ENCODE peak calls at places on chromosomes 6 and 20, in five cellular contexts. K is IMR-90, X is mesenchymal stem cell, M is H9, G is H1. Q is an unnamed sample.

GRCh38 chr6:33758807-33759206 is 12.1 kb upstream of the IP6K3 start:
- DNase-seq in K (peak; percentile 53), X (peak; percentile 40), M (no peak), G (no peak), Q (no peak)

GRCh38 chr6:26215200-26216014 is 128.2 kb downstream of the HFE start:
- DNase-seq in K (peak; percentile 36), X (peak; percentile 59), M (no peak), G (no peak), Q (no peak)

GRCh38 chr6:6694368-6694780 is 105.9 kb downstream of the LY86 start:
- DNase-seq in K (no peak), X (no peak), M (peak; percentile 75), G (no peak), Q (no peak)

GRCh38 chr20:49608752-49609670 is 41.1 kb upstream of the PTGIS start:
- DNase-seq in K (no peak), X (peak; percentile 37), M (peak; percentile 83), G (peak; percentile 49), Q (peak; percentile 59)

GRCh38 chr6:7150381-7151064 is 42.8 kb downstream of the RREB1 start:
- DNase-seq in K (no peak), X (no peak), M (peak; percentile 77), G (no peak), Q (no peak)

GRCh38 chr6:144379356-144379755 is 94.2 kb downstream of the UTRN start:
- DNase-seq in K (peak; percentile 71), X (peak; percentile 57), M (no peak), G (no peak), Q (no peak)

GRCh38 chr20:12924126-12924525 is 84.6 kb upstream of the SPTLC3 start:
- DNase-seq in K (no peak), X (no peak), M (no peak), G (no peak), Q (peak; percentile 4)

GRCh38 chr6:15901141-15902115 is 227.5 kb upstream of the MYLIP start:
- DNase-seq in K (no peak), X (peak; percentile 26), M (no peak), G (no peak), Q (no peak)

GRCh38 chr6:36798852-36799251 is 40.4 kb downstream of the CPNE5 start:
- DNase-seq in K (no peak), X (no peak), M (no peak), G (no peak), Q (no peak)

GRCh38 chr6:137775192-137775591 is 91.9 kb upstream of the TNFAIP3 start:
- DNase-seq in K (no peak), X (no peak), M (no peak), G (no peak), Q (no peak)
- H3K4me1 ChIP-seq in K (peaks cover 12% of the 10 kb centered on the region), X (no peaks in the 10 kb centered on the region), M (no peaks in the 10 kb centered on the region), G (no peaks in the 10 kb centered on the region), Q (no peaks in the 10 kb centered on the region)

DNA sequence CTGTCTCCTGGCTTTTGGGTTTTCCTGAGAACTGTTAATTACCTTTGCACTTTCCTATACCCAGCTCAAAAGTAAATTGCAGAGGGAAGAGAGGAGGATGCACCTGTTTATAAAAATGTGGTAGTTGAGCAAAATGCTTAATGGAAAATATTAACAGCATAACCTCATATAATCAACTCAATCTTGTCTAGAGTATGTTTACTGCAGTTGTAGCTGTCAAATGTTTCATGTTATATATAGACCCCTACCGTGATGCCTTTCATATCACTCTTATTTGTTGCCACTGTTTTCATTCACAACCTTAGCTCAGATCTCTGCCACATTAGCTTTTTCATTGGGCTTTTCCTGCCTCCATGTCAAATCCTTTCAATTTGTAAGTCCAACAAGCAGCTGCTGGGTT is 36.0 kb downstream of the ANKRD6 start:
- DNase-seq in K (no peak), X (no peak), M (no peak), G (no peak), Q (no peak)
- H4K91ac ChIP-seq in K (no peak overlapping the region), X (no peak overlapping the region), M (no peak overlapping the region), G (no peak overlapping the region), Q (no peak overlapping the region)

DNA sequence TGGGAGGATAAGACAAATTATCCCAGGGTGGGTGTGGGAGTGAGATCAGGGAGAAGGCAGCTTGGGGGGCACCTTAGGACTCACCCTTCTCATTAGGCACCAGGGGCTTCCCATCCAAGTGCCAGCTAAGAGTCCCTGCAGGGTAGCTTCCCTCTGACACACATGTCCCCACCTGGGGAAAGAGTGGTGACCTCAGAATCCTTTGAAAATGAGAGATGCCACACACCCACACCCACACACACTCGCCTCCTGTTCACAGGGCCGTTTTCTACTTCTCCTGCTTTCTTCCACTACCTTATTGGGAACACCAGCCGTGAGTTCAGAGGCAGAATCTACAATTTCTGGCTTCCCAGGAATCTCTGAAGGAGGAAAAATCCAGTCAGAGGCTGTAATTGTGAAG is 1.0 kb downstream of the AGER start:
- DNase-seq in K (no peak), X (no peak), M (no peak), G (no peak), Q (no peak)
- H3K4me1 ChIP-seq in K (no peaks in the 10 kb centered on the region), X (peaks cover 21% of the 10 kb centered on the region), M (no peaks in the 10 kb centered on the region), G (no peaks in the 10 kb centered on the region), Q (peaks cover 2% of the 10 kb centered on the region)

GRCh38 chr6:122789862-122790739 is 1.0 kb downstream of the SMPDL3A start:
- DNase-seq in K (peak; percentile 30), X (peak; percentile 62), M (peak; percentile 51), G (no peak), Q (no peak)

GRCh38 chr6:122789078-122789861 is at the start of gene SMPDL3A:
- DNase-seq in K (peak; percentile 97), X (peak; percentile 92), M (peak; percentile 83), G (peak; percentile 44), Q (peak; percentile 73)

GRCh38 chr6:122790740-122791679 is 2.0 kb downstream of the SMPDL3A start:
- DNase-seq in K (peak; percentile 13), X (peak; percentile 71), M (no peak), G (no peak), Q (no peak)

GRCh38 chr6:122788663-122789062 is 395 bp upstream of the SMPDL3A start:
- DNase-seq in K (no peak), X (no peak), M (no peak), G (no peak), Q (no peak)

GRCh38 chr6:122788208-122788607 is 850 bp upstream of the SMPDL3A start:
- DNase-seq in K (no peak), X (no peak), M (no peak), G (no peak), Q (no peak)
- H4K91ac ChIP-seq in K (no peak overlapping the region), X (no peak overlapping the region), M (no peak overlapping the region), G (no peak overlapping the region), Q (no peak overlapping the region)

DNA sequence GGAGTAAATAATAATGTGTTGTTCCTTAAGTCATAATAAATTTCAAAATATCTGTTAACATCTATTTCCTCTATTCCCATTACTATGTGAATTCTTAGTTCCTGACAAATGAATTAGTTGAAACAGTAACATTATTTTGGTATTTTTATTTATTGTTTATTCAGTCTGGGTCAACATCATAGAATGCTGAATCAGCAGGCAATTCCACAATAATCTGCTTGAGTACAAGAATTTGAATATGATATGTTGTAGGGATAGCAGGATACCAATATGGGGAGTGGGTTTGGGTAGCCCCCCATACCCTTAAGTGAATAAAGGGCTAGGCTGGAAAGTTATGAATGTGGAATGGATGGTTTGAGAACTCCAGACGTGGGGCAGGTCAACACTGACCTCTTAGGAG is 373.2 kb upstream of the CHD6 start:
- DNase-seq in K (no peak), X (no peak), M (no peak), G (no peak), Q (no peak)
- H3K4me1 ChIP-seq in K (no peaks in the 10 kb centered on the region), X (no peaks in the 10 kb centered on the region), M (no peaks in the 10 kb centered on the region), G (no peaks in the 10 kb centered on the region), Q (no peaks in the 10 kb centered on the region)

DNA sequence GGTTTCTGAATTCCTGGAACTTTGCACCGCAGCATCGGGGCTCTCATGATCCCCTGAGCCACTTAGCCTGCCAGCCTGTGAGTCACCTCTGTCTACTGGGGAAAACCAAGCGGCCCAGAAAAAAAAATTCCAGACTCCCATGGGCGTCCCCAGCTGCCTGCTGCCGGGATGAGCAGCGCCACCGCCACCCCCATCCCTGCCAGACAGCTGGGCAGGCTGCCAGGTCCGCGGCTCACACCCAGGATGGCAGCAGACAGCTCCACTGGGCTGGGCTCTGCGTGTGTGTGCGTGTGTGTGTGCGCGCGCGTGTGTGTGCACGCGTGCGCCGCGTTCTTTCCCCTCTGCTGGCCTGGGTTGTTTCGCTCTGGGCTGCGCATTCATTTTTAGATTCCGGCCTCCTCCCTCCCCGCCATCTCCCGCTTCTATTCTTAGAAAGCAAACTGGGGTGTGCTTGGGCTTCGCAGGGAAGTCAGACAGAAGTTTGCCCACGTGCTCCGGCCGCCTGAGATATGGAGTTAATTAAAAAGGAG is 38.9 kb upstream of the PMEPA1 start:
- DNase-seq in K (peak; percentile 50), X (peak; percentile 13), M (no peak), G (no peak), Q (peak; percentile 6)
- H4K91ac ChIP-seq in K (no peak overlapping the region), X (no peak overlapping the region), M (no peak overlapping the region), G (no peak overlapping the region), Q (no peak overlapping the region)

DNA sequence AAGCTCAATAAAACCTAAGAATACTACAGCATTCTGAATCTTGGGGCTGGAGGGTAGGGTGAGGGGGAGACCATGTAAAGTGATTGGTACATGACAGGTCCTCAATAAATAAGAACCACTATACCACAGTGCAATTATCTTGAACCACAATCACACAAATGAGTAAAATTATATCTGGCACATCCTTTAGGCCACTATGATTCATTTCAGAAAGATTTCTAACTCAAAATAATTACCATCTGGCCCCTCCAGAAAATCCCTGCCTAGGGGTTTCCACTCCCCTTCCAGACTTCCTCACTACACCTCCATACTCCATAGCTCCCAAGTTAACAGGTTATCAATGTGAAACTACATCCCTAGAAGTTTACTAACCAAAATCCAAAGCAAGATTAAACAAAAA is 19.7 kb downstream of the AKIRIN2 start:
- DNase-seq in K (no peak), X (no peak), M (no peak), G (no peak), Q (no peak)
- H3K4me1 ChIP-seq in K (peaks cover 11% of the 10 kb centered on the region), X (peaks cover 3% of the 10 kb centered on the region), M (no peaks in the 10 kb centered on the region), G (no peaks in the 10 kb centered on the region), Q (no peaks in the 10 kb centered on the region)

GRCh38 chr20:23640018-23640872 is 2.5 kb upstream of the CST3 start:
- DNase-seq in K (no peak), X (no peak), M (no peak), G (no peak), Q (no peak)
- H4K91ac ChIP-seq in K (no peak overlapping the region), X (peak overlapping the region; percentile 86), M (no peak overlapping the region), G (peak overlapping the region; percentile 86), Q (peak overlapping the region; percentile 85)

DNA sequence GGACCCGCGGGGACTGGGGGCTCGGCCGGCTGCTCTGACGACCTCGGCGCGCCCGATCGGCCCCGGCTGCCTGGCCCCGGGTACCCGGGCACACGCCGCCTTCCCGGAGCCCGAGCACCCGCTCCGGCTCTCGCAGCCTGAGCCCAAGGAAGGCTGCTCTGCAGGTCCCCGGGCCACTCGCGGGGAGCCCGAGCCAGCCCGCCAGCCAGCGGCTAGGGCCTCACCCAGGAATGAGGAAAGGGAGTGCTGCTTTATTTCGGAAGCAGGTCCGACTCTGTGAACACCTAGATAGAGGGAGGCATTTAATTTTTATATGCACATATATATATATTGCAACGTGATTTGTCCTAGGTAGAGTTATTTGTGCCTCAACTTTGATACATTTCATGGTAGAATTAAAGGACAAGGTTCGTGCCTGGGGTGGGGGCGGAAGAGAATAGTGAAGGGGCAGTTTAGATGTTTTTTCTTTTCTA is 15.5 kb downstream of the FOXA2 start:
- DNase-seq in K (no peak), X (no peak), M (no peak), G (no peak), Q (no peak)
- H3K4me1 ChIP-seq in K (no peaks in the 10 kb centered on the region), X (peaks cover 9% of the 10 kb centered on the region), M (peaks cover 11% of the 10 kb centered on the region), G (peaks cover 7% of the 10 kb centered on the region), Q (no peaks in the 10 kb centered on the region)